ENCODE peak calls at places on chromosomes 12 and 14, in six cellular contexts. O, W, V, A, E and S are unnamed samples.

GRCh38 chr12:57127101-57127709 is 1.1 kb upstream of the LRP1 start:
- DNase-seq in O (peak), W (no peak), V (no peak), A (peak), E (peak), S (no peak)

GRCh38 chr12:96448287-96448686 is 41.1 kb upstream of the CFAP54 start:
- DNase-seq in O (no peak), W (no peak), V (no peak), A (no peak), E (peak), S (peak)

GRCh38 chr12:26630546-26631027 is 202.4 kb downstream of the ITPR2 start:
- DNase-seq in O (no peak), W (no peak), V (no peak), A (no peak), E (peak), S (peak)

GRCh38 chr12:109981311-109981710 is 14.9 kb downstream of the GIT2 start:
- DNase-seq in O (no peak), W (no peak), V (no peak), A (peak), E (no peak), S (no peak)

GRCh38 chr14:101241807-101242278 is 319.5 kb upstream of the DIO3 start:
- DNase-seq in O (no peak), W (no peak), V (no peak), A (no peak), E (peak), S (peak)

GRCh38 chr14:75213172-75213571 is 36.8 kb upstream of the TMED10 start:
- DNase-seq in O (no peak), W (no peak), V (no peak), A (no peak), E (peak), S (no peak)

GRCh38 chr12:132429122-132429931 is 60.6 kb upstream of the FBRSL1 start:
- DNase-seq in O (no peak), W (no peak), V (no peak), A (no peak), E (no peak), S (no peak)

GRCh38 chr14:85762523-85762922 is 232.6 kb downstream of the FLRT2 start:
- DNase-seq in O (no peak), W (no peak), V (no peak), A (no peak), E (no peak), S (no peak)

GRCh38 chr14:31257244-31257553 is 49.6 kb upstream of the HECTD1 start:
- DNase-seq in O (no peak), W (no peak), V (no peak), A (no peak), E (no peak), S (no peak)

GRCh38 chr14:103892247-103892646 is 36.0 kb upstream of the TDRD9 start:
- DNase-seq in O (no peak), W (no peak), V (no peak), A (no peak), E (no peak), S (no peak)

GRCh38 chr12:55702861-55703260 is 4.8 kb downstream of the ITGA7 start:
- DNase-seq in O (no peak), W (no peak), V (no peak), A (no peak), E (no peak), S (no peak)

GRCh38 chr12:21993438-21993981 is 52.3 kb upstream of the ABCC9 start:
- DNase-seq in O (no peak), W (no peak), V (no peak), A (no peak), E (no peak), S (no peak)

GRCh38 chr12:6383572-6384498 is at the start of gene LTBR:
- DNase-seq in O (no peak), W (no peak), V (peak), A (no peak), E (peak), S (peak)

GRCh38 chr12:51393676-51394545 is 2.7 kb upstream of the GALNT6 start:
- DNase-seq in O (no peak), W (peak), V (no peak), A (peak), E (peak), S (peak)

GRCh38 chr14:99792551-99793212 is 531 bp upstream of the EML1 start:
- DNase-seq in O (no peak), W (no peak), V (no peak), A (no peak), E (peak), S (peak)

GRCh38 chr12:31728289-31728916 is 418 bp downstream of the AMN1 start:
- DNase-seq in O (no peak), W (no peak), V (no peak), A (no peak), E (no peak), S (no peak)

GRCh38 chr14:56159066-56159465 is 40.9 kb downstream of the PELI2 start:
- DNase-seq in O (no peak), W (no peak), V (no peak), A (no peak), E (peak), S (no peak)

GRCh38 chr12:27335364-27336145 is 2.9 kb downstream of the BMAL2 start:
- DNase-seq in O (no peak), W (no peak), V (no peak), A (no peak), E (no peak), S (no peak)

GRCh38 chr14:93959239-93960107 is 16.9 kb downstream of the ASB2 start:
- DNase-seq in O (peak), W (peak), V (peak), A (peak), E (peak), S (peak)

GRCh38 chr14:62030387-62030786 is 268.2 kb downstream of the SNAPC1 start:
- DNase-seq in O (no peak), W (no peak), V (no peak), A (no peak), E (no peak), S (no peak)

GRCh38 chr12:71661977-71662522 is 1.6 kb downstream of the ZFC3H1 start:
- DNase-seq in O (no peak), W (no peak), V (no peak), A (no peak), E (peak), S (peak)

GRCh38 chr12:49784756-49785409 is 43.3 kb downstream of the NCKAP5L start:
- DNase-seq in O (no peak), W (no peak), V (no peak), A (no peak), E (peak), S (peak)

GRCh38 chr12:133231001-133231400 is 4.7 kb downstream of the ANHX start:
- DNase-seq in O (no peak), W (no peak), V (no peak), A (no peak), E (no peak), S (no peak)

GRCh38 chr12:120181991-120182631 is 12.4 kb downstream of the GCN1 start:
- DNase-seq in O (no peak), W (no peak), V (no peak), A (no peak), E (peak), S (peak)

GRCh38 chr12:40286583-40286982 is 61.8 kb downstream of the LRRK2 start:
- DNase-seq in O (no peak), W (no peak), V (no peak), A (no peak), E (no peak), S (peak)

GRCh38 chr14:104084251-104085002 is 1.1 kb upstream of the ASPG start:
- DNase-seq in O (no peak), W (no peak), V (no peak), A (no peak), E (no peak), S (peak)

GRCh38 chr14:55705651-55706340 is 125.8 kb downstream of the KTN1 start:
- DNase-seq in O (no peak), W (no peak), V (no peak), A (no peak), E (no peak), S (no peak)

GRCh38 chr14:58944226-58944769 is 244.2 kb upstream of the DAAM1 start:
- DNase-seq in O (no peak), W (no peak), V (no peak), A (no peak), E (no peak), S (no peak)

GRCh38 chr12:6141048-6141447 is 16.6 kb upstream of the VWF start:
- DNase-seq in O (peak), W (peak), V (no peak), A (peak), E (no peak), S (peak)

GRCh38 chr14:77148510-77149231 is 7.1 kb upstream of the ZDHHC22 start:
- DNase-seq in O (no peak), W (no peak), V (no peak), A (no peak), E (no peak), S (no peak)

GRCh38 chr14:95515523-95516517 is 630 bp downstream of the SYNE3 start:
- DNase-seq in O (peak), W (peak), V (peak), A (peak), E (peak), S (no peak)

GRCh38 chr14:79295385-79295784 is 915.9 kb downstream of the DIO2 start:
- DNase-seq in O (no peak), W (no peak), V (no peak), A (no peak), E (no peak), S (no peak)

GRCh38 chr12:109127533-109128242 is 11.3 kb downstream of the ACACB start:
- DNase-seq in O (no peak), W (no peak), V (no peak), A (no peak), E (no peak), S (no peak)

GRCh38 chr14:85142982-85143381 is 387.0 kb upstream of the FLRT2 start:
- DNase-seq in O (no peak), W (no peak), V (no peak), A (no peak), E (no peak), S (peak)

GRCh38 chr14:67167420-67168109 is 21.7 kb upstream of the GARIN2 start:
- DNase-seq in O (no peak), W (no peak), V (no peak), A (no peak), E (peak), S (peak)

GRCh38 chr14:20782280-20782890 is 1.3 kb downstream of the RNASE6 start:
- DNase-seq in O (peak), W (no peak), V (no peak), A (no peak), E (no peak), S (no peak)

GRCh38 chr12:27970981-27971489 is 1.5 kb downstream of the PTHLH start:
- DNase-seq in O (no peak), W (no peak), V (no peak), A (no peak), E (no peak), S (no peak)

GRCh38 chr12:122844366-122844971 is 9.2 kb downstream of the HIP1R start:
- DNase-seq in O (no peak), W (no peak), V (no peak), A (no peak), E (no peak), S (no peak)